ENCODE peak calls at places on chromosomes 13 and 19, in four cellular contexts. One of them, this sample, is unnamed.
A peak's percentile ranks its signal among the peaks of the same experiment; 100 is the strongest.

GRCh38 chr19:10829967-10830366 is 6.0 kb downstream of the TMED1 start:
- DNase-seq in A549: no peak
- DNase-seq in IMR-90: no peak
- DNase-seq in K562: no peak
- DNase-seq in this sample: no peak

GRCh38 chr13:82569581-82569980 is 1312.7 kb downstream of the SLITRK1 start:
- DNase-seq in K562: no peak
- DNase-seq in A549: no peak
- DNase-seq in IMR-90: no peak
- DNase-seq in this sample: no peak

GRCh38 chr19:33416307-33417215 is 43.1 kb downstream of the CEBPG start:
- DNase-seq in K562: peak; percentile 84
- DNase-seq in A549: peak; percentile 99
- DNase-seq in IMR-90: peak; percentile 68
- DNase-seq in this sample: peak; percentile 44

GRCh38 chr13:89375839-89376238 is 1704.7 kb downstream of the SLITRK5 start:
- DNase-seq in A549: no peak
- DNase-seq in K562: no peak
- DNase-seq in IMR-90: peak; percentile 63
- DNase-seq in this sample: no peak

GRCh38 chr19:54136086-54136863 is 1.3 kb upstream of the CNOT3 start:
- DNase-seq in K562: peak; percentile 26
- DNase-seq in A549: no peak
- DNase-seq in IMR-90: peak; percentile 16
- DNase-seq in this sample: no peak

GRCh38 chr13:112999414-113000177 is 30.6 kb downstream of the MCF2L start:
- DNase-seq in IMR-90: no peak
- DNase-seq in K562: no peak
- DNase-seq in A549: no peak
- DNase-seq in this sample: no peak

GRCh38 chr19:30077851-30078355 is 135.9 kb downstream of the URI1 start:
- DNase-seq in IMR-90: no peak
- DNase-seq in A549: no peak
- DNase-seq in K562: no peak
- DNase-seq in this sample: no peak

GRCh38 chr13:26186995-26187394 is 35.1 kb downstream of the RNF6 start:
- DNase-seq in K562: no peak
- DNase-seq in A549: no peak
- DNase-seq in IMR-90: no peak
- DNase-seq in this sample: no peak

GRCh38 chr13:30607908-30608307 is 9.8 kb upstream of the USPL1 start:
- DNase-seq in A549: no peak
- DNase-seq in IMR-90: no peak
- DNase-seq in K562: no peak
- DNase-seq in this sample: no peak

GRCh38 chr19:54311486-54311885 is 1.5 kb downstream of the LILRA5 start:
- DNase-seq in IMR-90: no peak
- DNase-seq in A549: no peak
- DNase-seq in K562: no peak
- DNase-seq in this sample: no peak

GRCh38 chr19:15107056-15108010 is at the start of gene SYDE1:
- DNase-seq in A549: no peak
- DNase-seq in IMR-90: peak; percentile 55
- DNase-seq in K562: no peak
- DNase-seq in this sample: peak; percentile 50

GRCh38 chr19:16153582-16154336 is 10.3 kb downstream of the HSH2D start:
- DNase-seq in K562: peak; percentile 80
- DNase-seq in A549: no peak
- DNase-seq in IMR-90: no peak
- DNase-seq in this sample: no peak

GRCh38 chr13:64186503-64186902 is 2770.9 kb upstream of the PCDH20 start:
- DNase-seq in IMR-90: peak; percentile 2
- DNase-seq in A549: no peak
- DNase-seq in K562: no peak
- DNase-seq in this sample: no peak

GRCh38 chr13:112252744-112253590 is 123.2 kb upstream of the SPACA7 start:
- DNase-seq in A549: no peak
- DNase-seq in K562: no peak
- DNase-seq in IMR-90: no peak
- DNase-seq in this sample: no peak

GRCh38 chr13:76523740-76524382 is 362.3 kb downstream of the KCTD12 start:
- DNase-seq in A549: no peak
- DNase-seq in K562: no peak
- DNase-seq in IMR-90: no peak
- DNase-seq in this sample: no peak

GRCh38 chr13:77460195-77460594 is 75.3 kb upstream of the SCEL start:
- DNase-seq in K562: no peak
- DNase-seq in IMR-90: no peak
- DNase-seq in A549: no peak
- DNase-seq in this sample: no peak

GRCh38 chr13:29925457-29925856 is 75.0 kb upstream of the UBL3 start:
- DNase-seq in K562: no peak
- DNase-seq in A549: peak; percentile 33
- DNase-seq in IMR-90: peak; percentile 78
- DNase-seq in this sample: peak; percentile 89

GRCh38 chr19:41597600-41598041 is 21.7 kb downstream of the CEACAM21 start:
- DNase-seq in IMR-90: peak; percentile 55
- DNase-seq in K562: peak; percentile 74
- DNase-seq in A549: peak; percentile 99
- DNase-seq in this sample: peak; percentile 39

GRCh38 chr19:7292950-7293794 is 1.0 kb downstream of the INSR start:
- DNase-seq in K562: no peak
- DNase-seq in A549: no peak
- DNase-seq in IMR-90: no peak
- DNase-seq in this sample: peak; percentile 21

GRCh38 chr19:13938361-13939027 is at the start of gene PODNL1:
- DNase-seq in A549: no peak
- DNase-seq in IMR-90: peak; percentile 53
- DNase-seq in K562: no peak
- DNase-seq in this sample: no peak

GRCh38 chr13:101465877-101466276 is 13.4 kb downstream of the ITGBL1 start:
- DNase-seq in K562: no peak
- DNase-seq in A549: no peak
- DNase-seq in IMR-90: peak; percentile 77
- DNase-seq in this sample: no peak

GRCh38 chr13:64248371-64249065 is 2832.9 kb upstream of the PCDH20 start:
- DNase-seq in IMR-90: peak; percentile 33
- DNase-seq in K562: no peak
- DNase-seq in A549: no peak
- DNase-seq in this sample: no peak

GRCh38 chr13:66312312-66313087 is 917.6 kb downstream of the PCDH9 start:
- DNase-seq in A549: peak; percentile 17
- DNase-seq in K562: no peak
- DNase-seq in IMR-90: peak; percentile 80
- DNase-seq in this sample: peak; percentile 6

GRCh38 chr19:35533822-35534521 is 716 bp downstream of the GAPDHS start:
- DNase-seq in K562: no peak
- DNase-seq in A549: no peak
- DNase-seq in IMR-90: peak; percentile 57
- DNase-seq in this sample: peak; percentile 23

GRCh38 chr19:39112338-39112890 is 13.2 kb upstream of the PAK4 start:
- DNase-seq in A549: peak; percentile 99
- DNase-seq in K562: no peak
- DNase-seq in IMR-90: no peak
- DNase-seq in this sample: no peak

GRCh38 chr13:106649495-106649894 is 81.6 kb upstream of the ARGLU1 start:
- DNase-seq in K562: no peak
- DNase-seq in A549: no peak
- DNase-seq in IMR-90: peak; percentile 22
- DNase-seq in this sample: no peak

GRCh38 chr13:114020750-114021463 is 47.0 kb upstream of the C13orf46 start:
- DNase-seq in IMR-90: no peak
- DNase-seq in K562: no peak
- DNase-seq in A549: no peak
- DNase-seq in this sample: no peak

GRCh38 chr13:111658150-111659100 is 338.0 kb downstream of the TEX29 start:
- DNase-seq in A549: no peak
- DNase-seq in IMR-90: no peak
- DNase-seq in K562: no peak
- DNase-seq in this sample: no peak

GRCh38 chr19:36115453-36116343 is at the start of gene TBCB:
- DNase-seq in A549: peak; percentile 86
- DNase-seq in IMR-90: peak; percentile 28
- DNase-seq in K562: peak; percentile 89
- DNase-seq in this sample: peak; percentile 25

GRCh38 chr13:99974296-99974938 is 2.9 kb upstream of the ZIC5 start:
- DNase-seq in A549: no peak
- DNase-seq in IMR-90: no peak
- DNase-seq in K562: no peak
- DNase-seq in this sample: no peak

GRCh38 chr13:50916701-50917184 is 7.2 kb downstream of the RNASEH2B start:
- DNase-seq in IMR-90: no peak
- DNase-seq in K562: no peak
- DNase-seq in A549: no peak
- DNase-seq in this sample: no peak

DNA sequence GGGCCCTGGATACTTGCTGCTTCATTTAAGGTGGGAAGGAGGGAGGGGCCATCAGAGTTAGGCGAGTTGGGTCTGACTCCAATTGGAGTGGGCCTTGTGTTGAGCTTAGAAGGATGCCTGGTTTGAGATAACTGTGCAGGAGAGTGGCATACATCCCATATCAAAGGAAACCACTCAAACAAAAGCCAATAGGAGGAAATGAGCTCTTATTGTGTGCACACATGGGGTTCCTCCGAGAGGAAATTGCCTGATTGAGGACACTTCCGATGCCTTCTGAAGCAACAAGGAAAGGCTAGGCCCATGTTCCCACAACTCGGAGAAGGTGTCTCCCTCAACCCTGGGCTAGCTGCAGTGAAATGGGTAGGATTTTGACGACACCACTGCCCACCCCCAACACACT is 19.6 kb downstream of the MBNL2 start:
- DNase-seq in K562: no peak
- DNase-seq in A549: no peak
- DNase-seq in IMR-90: no peak
- DNase-seq in this sample: no peak
- TF ChIP-seq MAZ in K562: no peak
- TF ChIP-seq MAZ in A549: no peak
- TF ChIP-seq MAZ in IMR-90: no peak
- TF ChIP-seq MAZ in this sample: no peak

DNA sequence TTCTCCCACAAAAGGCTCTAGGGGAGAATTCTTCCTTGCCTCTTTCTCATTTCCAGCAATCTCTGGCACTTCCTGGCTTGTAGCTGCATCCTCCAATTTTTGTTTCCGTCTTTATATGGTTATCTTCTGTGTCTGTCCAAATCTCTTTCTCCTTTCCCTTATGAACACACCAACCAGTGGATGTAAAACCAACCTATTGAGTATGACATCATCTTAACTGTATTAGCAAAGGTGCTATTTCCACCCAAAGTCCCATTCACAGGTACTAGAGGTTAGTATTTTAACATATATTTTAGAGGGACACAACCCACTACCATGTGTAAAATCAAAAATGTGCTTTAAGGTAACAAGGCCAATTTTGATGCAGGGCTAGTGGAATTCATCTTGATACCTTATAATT is 129.0 kb downstream of the RAP2A start:
- DNase-seq in A549: no peak
- DNase-seq in K562: no peak
- DNase-seq in IMR-90: no peak
- DNase-seq in this sample: no peak
- TF ChIP-seq MAZ in A549: no peak
- TF ChIP-seq MAZ in K562: no peak
- TF ChIP-seq MAZ in IMR-90: no peak
- TF ChIP-seq MAZ in this sample: no peak

DNA sequence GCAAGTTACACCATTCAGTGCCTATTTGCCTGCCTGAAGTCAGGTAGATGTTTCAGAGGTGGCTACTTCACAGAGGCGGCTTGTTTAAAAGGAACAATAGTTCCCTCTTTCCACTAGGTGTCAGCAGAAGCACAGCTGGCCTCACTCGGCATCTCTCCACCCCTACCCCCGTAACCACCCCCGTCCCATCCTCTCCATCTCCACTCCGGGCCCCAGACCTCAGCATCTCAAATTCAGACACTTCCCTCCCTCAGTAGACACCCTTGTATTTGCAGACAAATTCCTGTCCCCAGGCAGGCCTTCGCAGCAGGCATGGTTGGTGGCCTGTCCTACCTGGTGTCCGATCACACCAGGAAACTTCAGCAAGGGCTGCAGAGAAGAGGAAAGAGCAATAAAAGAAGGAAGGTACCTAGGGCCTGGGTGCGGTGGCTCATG is 9.1 kb upstream of the DPP9 start:
- DNase-seq in K562: peak; percentile 75
- DNase-seq in A549: peak; percentile 57
- DNase-seq in IMR-90: peak; percentile 57
- DNase-seq in this sample: peak; percentile 63
- TF ChIP-seq MAZ in K562: no peak
- TF ChIP-seq MAZ in A549: no peak
- TF ChIP-seq MAZ in IMR-90: no peak
- TF ChIP-seq MAZ in this sample: no peak

DNA sequence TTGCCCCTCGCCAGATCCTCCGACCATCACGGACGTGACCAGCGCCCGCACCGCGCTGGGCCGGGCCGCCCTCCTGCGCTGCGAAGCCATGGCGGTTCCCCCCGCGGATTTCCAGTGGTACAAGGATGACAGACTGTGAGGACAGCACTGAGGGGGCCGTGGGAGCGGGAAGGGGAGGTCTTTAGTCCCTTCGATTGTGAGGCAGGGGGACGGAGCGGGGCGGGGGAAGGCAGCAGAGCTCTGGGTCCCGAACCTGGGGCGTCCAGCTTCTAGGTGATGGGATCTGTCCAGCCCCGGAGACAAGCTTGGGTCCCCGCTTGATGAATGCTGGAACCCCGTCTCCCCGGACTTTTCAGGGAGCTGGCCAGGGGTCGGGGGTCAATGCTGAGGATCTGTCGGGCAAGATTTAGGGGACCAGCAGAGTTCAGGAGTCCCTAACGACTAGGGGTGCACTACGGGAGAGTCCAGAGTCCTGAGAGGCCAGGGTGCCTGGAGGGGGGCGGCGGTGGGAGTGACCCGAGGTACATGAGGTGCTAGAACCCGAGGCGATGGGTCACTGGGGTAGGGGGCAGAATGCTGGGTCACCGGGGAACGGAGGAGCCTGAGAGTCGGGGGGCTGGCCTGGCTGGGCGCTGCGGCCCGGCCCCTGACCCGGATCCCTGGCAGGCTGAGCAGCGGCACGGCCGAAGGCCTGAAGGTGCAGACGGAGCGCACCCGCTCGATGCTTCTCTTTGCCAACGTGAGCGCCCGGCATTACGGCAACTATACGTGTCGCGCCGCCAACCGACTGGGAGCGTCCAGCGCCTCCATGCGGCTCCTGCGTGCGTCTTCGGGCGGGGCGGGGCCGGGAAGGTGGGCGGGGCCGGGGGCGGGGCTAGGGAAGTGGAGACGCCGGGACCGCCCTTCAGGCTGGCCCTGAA is 14.6 kb downstream of the VSIG10L start:
- DNase-seq in K562: peak; percentile 96
- DNase-seq in IMR-90: peak; percentile 17
- DNase-seq in A549: peak; percentile 88
- DNase-seq in this sample: peak; percentile 59
- TF ChIP-seq MAZ in K562: peak; percentile 54
- TF ChIP-seq MAZ in IMR-90: no peak
- TF ChIP-seq MAZ in A549: no peak
- TF ChIP-seq MAZ in this sample: no peak